ENCODE peak calls at places on chromosomes 2 and 18, in four cellular contexts. L, F, I and T are unnamed samples.

GRCh38 chr2:28950941-28951630 is 30.0 kb upstream of the TOGARAM2 start:
- DNase-seq in F (no peak), I (no peak), L (no peak), T (no peak)

GRCh38 chr2:34261701-34262100 is 662.6 kb upstream of the FAM98A start:
- DNase-seq in F (no peak), I (no peak), L (no peak), T (no peak)

GRCh38 chr18:33627114-33627513 is 49.1 kb downstream of the ASXL3 start:
- DNase-seq in F (no peak), I (no peak), L (no peak), T (no peak)

GRCh38 chr2:240989451-240990265 is 8.8 kb upstream of the SNED1 start:
- DNase-seq in I (peak), L (peak), F (peak), T (no peak)

GRCh38 chr2:105617631-105618350 is 126.9 kb upstream of the NCK2 start:
- DNase-seq in L (no peak), F (peak), I (peak), T (no peak)

GRCh38 chr2:189350515-189351209 is 90.6 kb upstream of the WDR75 start:
- DNase-seq in L (no peak), F (no peak), I (no peak), T (no peak)

GRCh38 chr2:239271471-239272255 is 129.2 kb downstream of the HDAC4 start:
- DNase-seq in I (no peak), F (no peak), L (no peak), T (no peak)

GRCh38 chr18:47613929-47614328 is 316.5 kb downstream of the SMAD2 start:
- DNase-seq in L (no peak), F (no peak), I (no peak), T (no peak)

GRCh38 chr2:98478861-98479770 is 34.5 kb downstream of the INPP4A start:
- DNase-seq in F (no peak), L (no peak), I (no peak), T (no peak)

GRCh38 chr2:9380702-9381628 is 42.4 kb downstream of the ITGB1BP1 start:
- DNase-seq in F (no peak), I (peak), L (no peak), T (no peak)

GRCh38 chr2:102366406-102367112 is 11.0 kb downstream of the IL18R1 start:
- DNase-seq in F (no peak), I (no peak), L (no peak), T (no peak)

GRCh38 chr2:241560883-241561474 is 2.4 kb downstream of the BOK start:
- DNase-seq in I (no peak), F (no peak), L (no peak), T (peak)

GRCh38 chr2:8086342-8086741 is 595.5 kb upstream of the ID2 start:
- DNase-seq in I (no peak), F (no peak), L (no peak), T (no peak)
- TF ChIP-seq FOXJ3 in I (no peak), F (no peak), L (no peak), T (no peak)

GRCh38 chr18:77068890-77069312 is 63.7 kb downstream of the MBP start:
- DNase-seq in I (no peak), L (no peak), F (no peak), T (no peak)

GRCh38 chr18:77066689-77067088 is 65.9 kb downstream of the MBP start:
- DNase-seq in I (no peak), F (no peak), L (no peak), T (no peak)

GRCh38 chr18:77066101-77066500 is 66.5 kb downstream of the MBP start:
- DNase-seq in L (no peak), I (no peak), F (no peak), T (no peak)

GRCh38 chr18:77068321-77068841 is 64.2 kb downstream of the MBP start:
- DNase-seq in F (no peak), I (no peak), L (no peak), T (no peak)

GRCh38 chr18:77067315-77068061 is 65.1 kb downstream of the MBP start:
- DNase-seq in I (peak), L (no peak), F (no peak), T (no peak)
- TF ChIP-seq FOXJ3 in I (no peak), L (no peak), F (no peak), T (no peak)

GRCh38 chr2:71330155-71330554 is 1.4 kb upstream of the ZNF638 start:
- DNase-seq in I (no peak), L (no peak), F (no peak), T (no peak)

GRCh38 chr2:71333619-71334018 is 2.0 kb downstream of the ZNF638 start:
- DNase-seq in L (no peak), I (no peak), F (peak), T (no peak)

GRCh38 chr2:71330585-71331330 is 824 bp upstream of the ZNF638 start:
- DNase-seq in F (no peak), I (peak), L (no peak), T (no peak)

GRCh38 chr2:71331581-71332412 is at the start of gene ZNF638:
- DNase-seq in I (peak), L (peak), F (peak), T (peak)

DNA sequence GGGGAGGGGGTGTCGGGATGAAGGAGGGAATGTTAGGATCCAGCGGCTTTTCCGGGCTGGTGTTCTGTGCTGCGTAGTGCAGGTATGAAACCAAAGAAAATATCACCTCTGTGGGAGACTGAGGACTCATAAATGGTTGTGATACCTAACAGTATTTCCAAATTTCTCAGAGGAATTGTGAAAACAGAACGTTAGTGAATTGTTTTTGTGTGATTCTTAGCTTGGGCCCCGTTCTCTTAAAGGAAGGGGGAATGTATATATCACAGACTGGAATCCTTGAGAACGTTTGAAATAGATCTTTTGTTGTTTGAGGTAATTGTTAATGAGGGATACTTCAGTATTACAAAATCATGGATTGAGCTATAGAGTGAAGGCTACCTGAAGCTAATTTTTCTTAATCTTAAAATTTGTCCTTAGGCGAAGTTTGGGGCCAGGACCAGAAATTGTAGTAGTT is 858 bp downstream of the ZNF638 start:
- DNase-seq in L (no peak), F (no peak), I (no peak), T (no peak)
- TF ChIP-seq FOXJ3 in L (no peak), F (no peak), I (no peak), T (no peak)

GRCh38 chr2:31531101-31531500 is 49.6 kb downstream of the SRD5A2 start:
- DNase-seq in I (no peak), L (no peak), F (no peak), T (no peak)
- TF ChIP-seq FOXJ3 in I (no peak), L (no peak), F (no peak), T (no peak)

GRCh38 chr2:23286031-23286764 is 98.8 kb upstream of the KLHL29 start:
- DNase-seq in I (no peak), F (no peak), L (no peak), T (no peak)

GRCh38 chr2:23286765-23287155 is 98.2 kb upstream of the KLHL29 start:
- DNase-seq in L (no peak), I (no peak), F (no peak), T (no peak)

GRCh38 chr2:23285076-23285795 is 99.7 kb upstream of the KLHL29 start:
- DNase-seq in I (no peak), L (no peak), F (no peak), T (no peak)

GRCh38 chr2:23289671-23290070 is 95.3 kb upstream of the KLHL29 start:
- DNase-seq in F (no peak), I (no peak), L (no peak), T (no peak)

DNA sequence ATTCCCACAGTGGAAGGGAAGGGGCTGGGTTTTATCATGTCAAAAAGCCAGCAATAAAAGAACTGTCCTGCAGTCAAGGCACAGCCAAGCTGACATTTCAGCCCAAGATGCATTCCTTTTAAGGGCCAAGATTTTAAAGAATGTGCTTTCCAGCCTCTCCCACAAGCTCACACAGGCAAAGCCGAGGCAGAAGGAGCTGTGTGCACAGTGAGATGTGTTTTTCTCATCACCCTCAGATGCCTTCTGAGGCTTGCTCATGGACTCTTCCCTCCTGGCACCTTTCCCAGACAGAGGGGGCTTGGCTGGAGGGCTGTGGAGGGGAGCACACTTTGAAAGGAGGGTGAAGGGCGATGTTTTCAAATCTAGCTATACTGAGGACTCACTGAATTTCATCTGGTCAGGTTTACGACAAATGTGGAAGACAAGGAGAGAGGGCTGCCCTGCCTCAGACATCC is 97.7 kb upstream of the KLHL29 start:
- DNase-seq in L (no peak), I (no peak), F (no peak), T (no peak)
- TF ChIP-seq FOXJ3 in L (no peak), I (no peak), F (no peak), T (no peak)